ENCODE peak calls at places on chromosomes 2 and 18, in four cellular contexts. One of them, this sample, is unnamed.

GRCh38 chr2:96824079-96824870 is 8.2 kb downstream of the CNNM3 start:
- DNase-seq in A549: peak
- DNase-seq in progenitor cell of endocrine pancreas: no peak
- DNase-seq in AG04450: peak
- DNase-seq in this sample: no peak

GRCh38 chr2:3633982-3634630 is 23.9 kb upstream of the ALLC start:
- DNase-seq in A549: no peak
- DNase-seq in progenitor cell of endocrine pancreas: no peak
- DNase-seq in AG04450: no peak
- DNase-seq in this sample: no peak

GRCh38 chr2:113080134-113080533 is 12.4 kb downstream of the IL1F10 start:
- DNase-seq in A549: peak
- DNase-seq in progenitor cell of endocrine pancreas: peak
- DNase-seq in AG04450: peak
- DNase-seq in this sample: no peak

GRCh38 chr2:31541853-31542252 is 38.9 kb downstream of the SRD5A2 start:
- DNase-seq in A549: no peak
- DNase-seq in progenitor cell of endocrine pancreas: no peak
- DNase-seq in AG04450: no peak
- DNase-seq in this sample: no peak

GRCh38 chr2:62200291-62200841 is 4.5 kb downstream of the B3GNT2 start:
- DNase-seq in A549: no peak
- DNase-seq in progenitor cell of endocrine pancreas: no peak
- DNase-seq in AG04450: no peak
- DNase-seq in this sample: no peak

GRCh38 chr2:60880633-60880987 is 764 bp upstream of the REL start:
- DNase-seq in A549: no peak
- DNase-seq in progenitor cell of endocrine pancreas: no peak
- DNase-seq in AG04450: no peak
- DNase-seq in this sample: no peak

GRCh38 chr2:23706613-23707078 is 220.3 kb downstream of the ATAD2B start:
- DNase-seq in A549: no peak
- DNase-seq in progenitor cell of endocrine pancreas: no peak
- DNase-seq in AG04450: no peak
- DNase-seq in this sample: no peak

GRCh38 chr2:210324458-210324857 is 9.5 kb upstream of the MYL1 start:
- DNase-seq in A549: no peak
- DNase-seq in progenitor cell of endocrine pancreas: no peak
- DNase-seq in AG04450: no peak
- DNase-seq in this sample: no peak

GRCh38 chr2:238584617-238585016 is 157.9 kb downstream of the ASB1 start:
- DNase-seq in A549: no peak
- DNase-seq in progenitor cell of endocrine pancreas: no peak
- DNase-seq in AG04450: no peak
- DNase-seq in this sample: no peak

GRCh38 chr2:96608459-96609455 is 29.4 kb downstream of the KANSL3 start:
- DNase-seq in A549: peak
- DNase-seq in progenitor cell of endocrine pancreas: no peak
- DNase-seq in AG04450: peak
- DNase-seq in this sample: no peak

GRCh38 chr2:501667-502066 is 175.5 kb downstream of the TMEM18 start:
- DNase-seq in A549: no peak
- DNase-seq in progenitor cell of endocrine pancreas: no peak
- DNase-seq in AG04450: no peak
- DNase-seq in this sample: no peak

GRCh38 chr2:142037744-142038143 is 93.1 kb downstream of the LRP1B start:
- DNase-seq in A549: peak
- DNase-seq in progenitor cell of endocrine pancreas: no peak
- DNase-seq in AG04450: no peak
- DNase-seq in this sample: no peak

GRCh38 chr2:128330583-128330982 is 11.9 kb upstream of the HS6ST1 start:
- DNase-seq in A549: no peak
- DNase-seq in progenitor cell of endocrine pancreas: no peak
- DNase-seq in AG04450: no peak
- DNase-seq in this sample: no peak

GRCh38 chr2:188145885-188146284 is 145.8 kb upstream of the GULP1 start:
- DNase-seq in A549: no peak
- DNase-seq in progenitor cell of endocrine pancreas: no peak
- DNase-seq in AG04450: no peak
- DNase-seq in this sample: no peak

GRCh38 chr2:54984476-54984875 is 65.8 kb downstream of the RTN4 start:
- DNase-seq in A549: no peak
- DNase-seq in progenitor cell of endocrine pancreas: no peak
- DNase-seq in AG04450: no peak
- DNase-seq in this sample: no peak

GRCh38 chr2:102509749-102510148 is 36.7 kb downstream of the SLC9A4 start:
- DNase-seq in A549: no peak
- DNase-seq in progenitor cell of endocrine pancreas: no peak
- DNase-seq in AG04450: no peak
- DNase-seq in this sample: no peak

GRCh38 chr2:109560265-109560664 is 53.5 kb downstream of the SEPTIN10 start:
- DNase-seq in A549: peak
- DNase-seq in progenitor cell of endocrine pancreas: no peak
- DNase-seq in AG04450: no peak
- DNase-seq in this sample: no peak

GRCh38 chr18:45328762-45329161 is 286.5 kb upstream of the SLC14A2 start:
- DNase-seq in A549: no peak
- DNase-seq in progenitor cell of endocrine pancreas: no peak
- DNase-seq in AG04450: no peak
- DNase-seq in this sample: peak
- TF ChIP-seq CTCF in A549: no peak
- TF ChIP-seq CTCF in progenitor cell of endocrine pancreas: no peak
- TF ChIP-seq CTCF in AG04450: no peak
- TF ChIP-seq CTCF in this sample: no peak

GRCh38 chr2:231932985-231933915 is 7.1 kb upstream of the NPPC start:
- DNase-seq in A549: no peak
- DNase-seq in progenitor cell of endocrine pancreas: no peak
- DNase-seq in AG04450: no peak
- DNase-seq in this sample: no peak
- TF ChIP-seq CTCF in A549: no peak
- TF ChIP-seq CTCF in progenitor cell of endocrine pancreas: no peak
- TF ChIP-seq CTCF in AG04450: peak
- TF ChIP-seq CTCF in this sample: no peak

GRCh38 chr18:68103561-68103960 is 587.0 kb upstream of the DSEL start:
- DNase-seq in A549: no peak
- DNase-seq in progenitor cell of endocrine pancreas: no peak
- DNase-seq in AG04450: no peak
- DNase-seq in this sample: no peak

GRCh38 chr18:68102117-68102516 is 585.6 kb upstream of the DSEL start:
- DNase-seq in A549: no peak
- DNase-seq in progenitor cell of endocrine pancreas: no peak
- DNase-seq in AG04450: peak
- DNase-seq in this sample: no peak

GRCh38 chr18:68098655-68099054 is 582.1 kb upstream of the DSEL start:
- DNase-seq in A549: no peak
- DNase-seq in progenitor cell of endocrine pancreas: no peak
- DNase-seq in AG04450: no peak
- DNase-seq in this sample: no peak

GRCh38 chr18:68104036-68104435 is 587.5 kb upstream of the DSEL start:
- DNase-seq in A549: no peak
- DNase-seq in progenitor cell of endocrine pancreas: no peak
- DNase-seq in AG04450: no peak
- DNase-seq in this sample: no peak
- TF ChIP-seq CTCF in A549: no peak
- TF ChIP-seq CTCF in progenitor cell of endocrine pancreas: no peak
- TF ChIP-seq CTCF in AG04450: no peak
- TF ChIP-seq CTCF in this sample: no peak

DNA sequence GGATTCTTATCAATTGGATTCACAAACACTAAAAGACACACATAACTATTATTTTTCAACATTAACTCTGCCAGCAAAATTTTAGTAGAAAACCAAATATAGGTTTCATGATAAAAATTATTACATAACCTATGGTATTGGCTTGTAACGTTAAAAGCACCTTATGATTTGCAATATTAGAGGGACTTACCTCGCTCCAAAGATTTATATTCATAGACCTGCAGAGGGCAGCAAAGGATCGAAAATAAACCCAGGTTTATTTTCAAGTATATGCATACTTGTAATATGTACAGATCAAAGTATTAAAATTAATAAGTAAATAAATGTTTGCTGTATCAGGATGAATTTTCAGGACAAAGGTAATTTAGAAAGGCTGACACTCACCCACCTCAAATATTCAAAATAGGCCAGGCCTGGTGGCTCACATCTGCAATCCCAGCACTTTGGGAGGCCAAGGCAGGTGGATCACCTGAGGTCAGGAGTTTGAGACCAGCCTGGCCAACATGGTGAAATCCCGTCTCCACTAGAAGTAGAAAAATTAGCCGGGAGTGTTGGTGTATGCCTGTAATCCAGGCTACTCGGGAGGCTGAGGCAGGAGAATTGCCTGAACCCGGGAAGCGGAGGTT is 45.3 kb downstream of the LRPPRC start:
- DNase-seq in A549: peak
- DNase-seq in progenitor cell of endocrine pancreas: no peak
- DNase-seq in AG04450: no peak
- DNase-seq in this sample: peak
- TF ChIP-seq CTCF in A549: peak
- TF ChIP-seq CTCF in progenitor cell of endocrine pancreas: peak
- TF ChIP-seq CTCF in AG04450: peak
- TF ChIP-seq CTCF in this sample: peak

GRCh38 chr2:68169308-68169707 is 11.6 kb downstream of the PNO1 start:
- DNase-seq in A549: peak
- DNase-seq in progenitor cell of endocrine pancreas: no peak
- DNase-seq in AG04450: no peak
- DNase-seq in this sample: no peak
- TF ChIP-seq CTCF in A549: no peak
- TF ChIP-seq CTCF in progenitor cell of endocrine pancreas: no peak
- TF ChIP-seq CTCF in AG04450: no peak
- TF ChIP-seq CTCF in this sample: no peak

DNA sequence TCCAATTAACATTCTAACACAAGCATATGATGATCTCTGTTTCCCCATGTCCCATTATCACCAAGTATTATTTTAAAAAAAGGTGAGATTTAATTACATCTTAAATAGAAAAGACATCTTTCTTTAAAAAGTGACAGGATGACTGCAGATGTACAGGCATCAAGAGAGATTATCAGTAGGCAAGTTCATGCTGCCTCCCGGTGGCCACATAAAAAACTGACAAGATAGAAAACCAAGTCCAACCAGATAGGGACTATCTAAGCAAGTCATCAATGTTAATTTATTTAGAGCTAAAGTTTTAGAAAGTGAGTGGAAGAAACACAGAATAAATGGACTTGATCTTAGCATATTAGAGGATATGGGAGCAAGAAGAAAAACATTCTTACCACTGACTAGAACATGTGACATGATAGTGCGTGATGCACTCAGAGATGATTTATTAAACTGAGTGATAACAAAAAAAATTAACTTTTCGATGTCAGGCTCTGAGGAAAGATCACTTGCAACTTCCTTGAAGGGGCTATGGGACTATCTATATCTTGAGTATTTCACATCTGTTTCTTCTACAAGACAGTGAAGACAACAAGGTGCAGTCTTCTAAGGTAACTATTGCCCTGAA is 5.4 kb upstream of the TDRD15 start:
- DNase-seq in A549: peak
- DNase-seq in progenitor cell of endocrine pancreas: no peak
- DNase-seq in AG04450: no peak
- DNase-seq in this sample: no peak
- TF ChIP-seq CTCF in A549: peak
- TF ChIP-seq CTCF in progenitor cell of endocrine pancreas: peak
- TF ChIP-seq CTCF in AG04450: peak
- TF ChIP-seq CTCF in this sample: peak